ENCODE peak calls at places on chromosome 18, in five cellular contexts. One of them, this sample, is unnamed. For H3K4me1, the result is how much of the 10 kb centered on the place peaks cover.

GRCh38 chr18:27250471-27250870 is 65.4 kb upstream of the CHST9 start:
- DNase-seq in CD8-positive, alpha-beta T cell: no peak
- DNase-seq in right cardiac atrium: no peak
- DNase-seq in uterus: no peak
- DNase-seq in neuronal stem cell: no peak
- DNase-seq in this sample: no peak

GRCh38 chr18:24095976-24096375 is 42.9 kb upstream of the CABYR start:
- DNase-seq in neuronal stem cell: no peak
- DNase-seq in CD8-positive, alpha-beta T cell: no peak
- DNase-seq in right cardiac atrium: no peak
- DNase-seq in uterus: no peak
- DNase-seq in this sample: no peak

GRCh38 chr18:711330-711692 is 1.1 kb downstream of the ENOSF1 start:
- DNase-seq in right cardiac atrium: no peak
- DNase-seq in neuronal stem cell: no peak
- DNase-seq in uterus: no peak
- DNase-seq in CD8-positive, alpha-beta T cell: no peak
- DNase-seq in this sample: no peak

GRCh38 chr18:45998244-45998643 is 31.1 kb upstream of the EPG5 start:
- DNase-seq in uterus: no peak
- DNase-seq in right cardiac atrium: no peak
- DNase-seq in neuronal stem cell: no peak
- DNase-seq in CD8-positive, alpha-beta T cell: peak
- DNase-seq in this sample: no peak

GRCh38 chr18:57841568-57841967 is 38.5 kb upstream of the ATP8B1 start:
- DNase-seq in uterus: no peak
- DNase-seq in CD8-positive, alpha-beta T cell: no peak
- DNase-seq in right cardiac atrium: no peak
- DNase-seq in neuronal stem cell: no peak
- DNase-seq in this sample: no peak

GRCh38 chr18:48639772-48640432 is 101.1 kb downstream of the CTIF start:
- DNase-seq in neuronal stem cell: no peak
- DNase-seq in CD8-positive, alpha-beta T cell: no peak
- DNase-seq in uterus: no peak
- DNase-seq in right cardiac atrium: no peak
- DNase-seq in this sample: peak

GRCh38 chr18:67010916-67011315 is 407.0 kb upstream of the CDH19 start:
- DNase-seq in uterus: no peak
- DNase-seq in right cardiac atrium: no peak
- DNase-seq in CD8-positive, alpha-beta T cell: no peak
- DNase-seq in neuronal stem cell: no peak
- DNase-seq in this sample: no peak

GRCh38 chr18:12262748-12263147 is 8.6 kb downstream of the CIDEA start:
- DNase-seq in CD8-positive, alpha-beta T cell: no peak
- DNase-seq in neuronal stem cell: no peak
- DNase-seq in right cardiac atrium: no peak
- DNase-seq in uterus: no peak
- DNase-seq in this sample: no peak

GRCh38 chr18:54261894-54262293 is 7.4 kb upstream of the POLI start:
- DNase-seq in CD8-positive, alpha-beta T cell: no peak
- DNase-seq in uterus: no peak
- DNase-seq in right cardiac atrium: no peak
- DNase-seq in neuronal stem cell: no peak
- DNase-seq in this sample: peak

GRCh38 chr18:61991201-61991600 is 98.4 kb upstream of the RNF152 start:
- DNase-seq in right cardiac atrium: peak
- DNase-seq in neuronal stem cell: no peak
- DNase-seq in uterus: peak
- DNase-seq in CD8-positive, alpha-beta T cell: no peak
- DNase-seq in this sample: no peak

GRCh38 chr18:32550958-32551357 is 80.3 kb upstream of the GAREM1 start:
- DNase-seq in right cardiac atrium: no peak
- DNase-seq in neuronal stem cell: no peak
- DNase-seq in CD8-positive, alpha-beta T cell: no peak
- DNase-seq in uterus: no peak
- DNase-seq in this sample: no peak

GRCh38 chr18:42196651-42197050 is 241.6 kb downstream of the PIK3C3 start:
- DNase-seq in right cardiac atrium: no peak
- DNase-seq in uterus: no peak
- DNase-seq in neuronal stem cell: no peak
- DNase-seq in CD8-positive, alpha-beta T cell: no peak
- DNase-seq in this sample: no peak

GRCh38 chr18:55224086-55224625 is 264.9 kb upstream of the CCDC68 start:
- DNase-seq in right cardiac atrium: no peak
- DNase-seq in CD8-positive, alpha-beta T cell: no peak
- DNase-seq in neuronal stem cell: no peak
- DNase-seq in uterus: no peak
- DNase-seq in this sample: no peak

GRCh38 chr18:48819276-48819675 is 131.5 kb downstream of the SMAD7 start:
- DNase-seq in CD8-positive, alpha-beta T cell: peak
- DNase-seq in uterus: peak
- DNase-seq in right cardiac atrium: peak
- DNase-seq in neuronal stem cell: no peak
- DNase-seq in this sample: peak

GRCh38 chr18:49321800-49322461 is 138.5 kb downstream of the DYM start:
- DNase-seq in uterus: no peak
- DNase-seq in right cardiac atrium: no peak
- DNase-seq in neuronal stem cell: no peak
- DNase-seq in CD8-positive, alpha-beta T cell: no peak
- DNase-seq in this sample: no peak

GRCh38 chr18:78448106-78448505 is 531.5 kb upstream of the SALL3 start:
- DNase-seq in neuronal stem cell: no peak
- DNase-seq in right cardiac atrium: no peak
- DNase-seq in CD8-positive, alpha-beta T cell: no peak
- DNase-seq in uterus: no peak
- DNase-seq in this sample: no peak

GRCh38 chr18:38654966-38655365 is 1089.4 kb upstream of the CELF4 start:
- DNase-seq in right cardiac atrium: no peak
- DNase-seq in uterus: no peak
- DNase-seq in CD8-positive, alpha-beta T cell: no peak
- DNase-seq in neuronal stem cell: no peak
- DNase-seq in this sample: no peak

GRCh38 chr18:13726972-13727331 is 479 bp downstream of the RNMT start:
- DNase-seq in CD8-positive, alpha-beta T cell: no peak
- DNase-seq in uterus: no peak
- DNase-seq in right cardiac atrium: peak
- DNase-seq in neuronal stem cell: no peak
- DNase-seq in this sample: no peak

GRCh38 chr18:55838322-55838721 is 250.3 kb upstream of the TCF4 start:
- DNase-seq in CD8-positive, alpha-beta T cell: no peak
- DNase-seq in uterus: no peak
- DNase-seq in neuronal stem cell: no peak
- DNase-seq in right cardiac atrium: no peak
- DNase-seq in this sample: no peak

GRCh38 chr18:76275913-76276312 is 219.1 kb downstream of the ZNF516 start:
- DNase-seq in CD8-positive, alpha-beta T cell: no peak
- DNase-seq in uterus: no peak
- DNase-seq in right cardiac atrium: no peak
- DNase-seq in neuronal stem cell: no peak
- DNase-seq in this sample: no peak

GRCh38 chr18:24846133-24846532 is 385.7 kb downstream of the HRH4 start:
- DNase-seq in uterus: no peak
- DNase-seq in neuronal stem cell: no peak
- DNase-seq in right cardiac atrium: no peak
- DNase-seq in CD8-positive, alpha-beta T cell: no peak
- DNase-seq in this sample: no peak

GRCh38 chr18:8800445-8800844 is 95.1 kb downstream of the MTCL1 start:
- DNase-seq in CD8-positive, alpha-beta T cell: no peak
- DNase-seq in uterus: no peak
- DNase-seq in right cardiac atrium: no peak
- DNase-seq in neuronal stem cell: no peak
- DNase-seq in this sample: no peak

GRCh38 chr18:69999671-70000070 is 52.0 kb upstream of the CD226 start:
- DNase-seq in uterus: no peak
- DNase-seq in CD8-positive, alpha-beta T cell: no peak
- DNase-seq in right cardiac atrium: no peak
- DNase-seq in neuronal stem cell: no peak
- DNase-seq in this sample: no peak

GRCh38 chr18:25298853-25299274 is 53.1 kb downstream of the ZNF521 start:
- DNase-seq in uterus: no peak
- DNase-seq in CD8-positive, alpha-beta T cell: no peak
- DNase-seq in neuronal stem cell: no peak
- DNase-seq in right cardiac atrium: peak
- DNase-seq in this sample: no peak

GRCh38 chr18:80196528-80197320 is 50.6 kb downstream of the PARD6G start:
- DNase-seq in right cardiac atrium: no peak
- DNase-seq in CD8-positive, alpha-beta T cell: no peak
- DNase-seq in uterus: no peak
- DNase-seq in neuronal stem cell: peak
- DNase-seq in this sample: no peak

GRCh38 chr18:45658756-45659155 is 43.5 kb downstream of the SLC14A2 start:
- DNase-seq in CD8-positive, alpha-beta T cell: no peak
- DNase-seq in uterus: no peak
- DNase-seq in neuronal stem cell: no peak
- DNase-seq in right cardiac atrium: no peak
- DNase-seq in this sample: no peak

GRCh38 chr18:47397671-47398319 is 146.3 kb upstream of the SKOR2 start:
- DNase-seq in neuronal stem cell: no peak
- DNase-seq in right cardiac atrium: no peak
- DNase-seq in uterus: no peak
- DNase-seq in CD8-positive, alpha-beta T cell: no peak
- DNase-seq in this sample: no peak

GRCh38 chr18:3461704-3462103 is 11.7 kb downstream of the TGIF1 start:
- DNase-seq in right cardiac atrium: no peak
- DNase-seq in neuronal stem cell: no peak
- DNase-seq in CD8-positive, alpha-beta T cell: no peak
- DNase-seq in uterus: no peak
- DNase-seq in this sample: no peak
- H3K27ac ChIP-seq in right cardiac atrium: no peak
- H3K27ac ChIP-seq in neuronal stem cell: no peak
- H3K27ac ChIP-seq in CD8-positive, alpha-beta T cell: no peak
- H3K27ac ChIP-seq in uterus: no peak
- H3K27ac ChIP-seq in this sample: no peak

DNA sequence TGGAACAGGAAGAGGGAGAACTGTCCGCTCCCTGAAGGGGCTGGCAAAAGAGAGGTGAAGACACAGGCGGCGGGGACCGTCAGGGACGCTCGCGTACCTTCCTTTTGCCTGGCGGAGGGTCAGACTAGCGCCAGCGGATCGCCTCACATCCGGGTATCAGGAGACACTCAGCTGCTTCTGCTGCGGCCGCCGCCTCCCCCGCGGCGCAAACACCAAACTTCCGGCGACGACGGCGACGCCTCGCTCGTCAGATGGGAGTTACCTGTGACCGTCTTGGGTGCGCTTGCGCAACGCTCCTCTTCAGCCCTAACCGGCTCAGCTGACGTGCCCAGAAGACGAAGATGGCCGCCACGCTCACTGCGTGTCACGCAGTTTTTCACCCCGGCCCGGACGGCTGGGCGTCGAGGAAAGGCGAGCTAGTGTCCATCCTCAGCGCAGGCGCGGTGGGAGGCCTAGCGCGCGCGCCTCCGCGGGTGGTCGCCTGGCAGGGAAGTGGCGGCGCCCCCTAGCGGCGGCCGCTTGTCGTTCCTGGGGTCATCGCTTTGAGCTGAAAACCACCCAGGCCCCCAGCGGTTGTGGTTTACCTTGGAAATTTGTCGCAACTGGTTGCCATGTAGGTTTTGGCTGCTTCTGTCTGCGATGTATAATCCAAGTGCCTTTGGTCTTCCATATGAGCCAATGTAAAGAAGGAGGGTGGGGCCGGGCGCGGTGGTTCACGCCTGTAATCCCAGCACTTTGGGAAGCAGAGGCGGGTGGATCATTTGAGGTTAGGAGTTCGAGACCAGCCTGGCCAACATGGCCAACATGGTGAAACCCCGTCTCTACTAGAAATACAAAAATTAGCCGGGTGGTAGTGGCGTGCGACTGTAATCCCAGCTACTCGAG is at the start of gene ESCO1:
- DNase-seq in neuronal stem cell: peak
- DNase-seq in uterus: peak
- DNase-seq in CD8-positive, alpha-beta T cell: peak
- DNase-seq in right cardiac atrium: peak
- DNase-seq in this sample: peak
- H3K4me1 ChIP-seq in neuronal stem cell: under half
- H3K4me1 ChIP-seq in uterus: under half
- H3K4me1 ChIP-seq in CD8-positive, alpha-beta T cell: under half
- H3K4me1 ChIP-seq in right cardiac atrium: under half
- H3K4me1 ChIP-seq in this sample: under half

GRCh38 chr18:59005266-59005665 is 134.4 kb upstream of the SEC11C start:
- DNase-seq in right cardiac atrium: peak
- DNase-seq in uterus: no peak
- DNase-seq in neuronal stem cell: no peak
- DNase-seq in CD8-positive, alpha-beta T cell: no peak
- DNase-seq in this sample: no peak
- H3K27ac ChIP-seq in right cardiac atrium: peak
- H3K27ac ChIP-seq in uterus: peak
- H3K27ac ChIP-seq in neuronal stem cell: no peak
- H3K27ac ChIP-seq in CD8-positive, alpha-beta T cell: no peak
- H3K27ac ChIP-seq in this sample: peak

GRCh38 chr18:9809686-9810085 is 76.1 kb upstream of the TXNDC2 start:
- DNase-seq in neuronal stem cell: no peak
- DNase-seq in right cardiac atrium: no peak
- DNase-seq in CD8-positive, alpha-beta T cell: no peak
- DNase-seq in uterus: no peak
- DNase-seq in this sample: no peak

GRCh38 chr18:9810994-9811393 is 74.8 kb upstream of the TXNDC2 start:
- DNase-seq in uterus: no peak
- DNase-seq in right cardiac atrium: peak
- DNase-seq in neuronal stem cell: no peak
- DNase-seq in CD8-positive, alpha-beta T cell: no peak
- DNase-seq in this sample: no peak

GRCh38 chr18:9811978-9812377 is 73.8 kb upstream of the TXNDC2 start:
- DNase-seq in right cardiac atrium: no peak
- DNase-seq in neuronal stem cell: no peak
- DNase-seq in uterus: no peak
- DNase-seq in CD8-positive, alpha-beta T cell: no peak
- DNase-seq in this sample: no peak

GRCh38 chr18:9808530-9809241 is 77.1 kb upstream of the TXNDC2 start:
- DNase-seq in neuronal stem cell: peak
- DNase-seq in uterus: peak
- DNase-seq in CD8-positive, alpha-beta T cell: no peak
- DNase-seq in right cardiac atrium: peak
- DNase-seq in this sample: no peak

DNA sequence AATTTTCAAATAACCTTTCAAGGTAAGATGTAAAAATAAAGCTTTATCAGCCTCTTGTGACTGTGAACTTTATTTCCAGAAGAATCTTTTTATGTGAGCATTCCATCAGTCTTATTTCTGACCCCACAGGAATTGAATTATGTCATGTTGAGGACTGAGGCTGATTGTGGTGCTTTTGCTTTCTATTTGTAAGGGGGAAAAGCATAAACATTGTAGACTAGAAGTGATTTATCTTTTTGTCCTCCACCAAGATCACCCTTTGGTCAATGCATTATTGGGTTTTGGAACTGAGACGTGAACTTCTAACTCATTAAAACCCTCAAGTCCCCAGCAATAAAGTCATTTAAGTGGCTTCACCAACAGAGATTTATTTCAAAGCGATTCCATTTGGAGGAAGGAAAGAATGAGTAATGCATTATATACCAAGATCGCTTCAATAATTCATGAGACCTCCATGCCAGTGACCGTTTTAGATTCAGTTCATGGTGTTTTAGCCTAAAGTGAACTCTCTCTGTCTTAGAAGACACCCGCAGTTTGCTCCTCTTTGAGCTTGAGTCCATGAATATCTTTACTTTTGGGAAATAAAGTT is 75.5 kb upstream of the TXNDC2 start:
- DNase-seq in uterus: no peak
- DNase-seq in neuronal stem cell: no peak
- DNase-seq in right cardiac atrium: no peak
- DNase-seq in CD8-positive, alpha-beta T cell: no peak
- DNase-seq in this sample: no peak
- H3K4me1 ChIP-seq in uterus: under half
- H3K4me1 ChIP-seq in neuronal stem cell: under half
- H3K4me1 ChIP-seq in right cardiac atrium: under half
- H3K4me1 ChIP-seq in CD8-positive, alpha-beta T cell: under half
- H3K4me1 ChIP-seq in this sample: under half